ENCODE peak calls at places on chromosomes 7 and 10, in four cellular contexts. Y is spleen, P is K562, R is H54. A is an unnamed sample.

GRCh38 chr10:72257051-72257892 is 16.5 kb upstream of the DDIT4 start:
- DNase-seq in R (no peak), P (peak; percentile 72), Y (no peak), A (peak; percentile 42)

GRCh38 chr7:80722596-80723141 is 84.2 kb downstream of the CD36 start:
- DNase-seq in P (no peak), R (peak; percentile 38), Y (no peak), A (peak; percentile 37)

GRCh38 chr7:11163220-11163619 is 189.5 kb downstream of the PHF14 start:
- DNase-seq in Y (no peak), R (no peak), P (no peak), A (no peak)

GRCh38 chr10:25083546-25084111 is 67.2 kb downstream of the THNSL1 start:
- DNase-seq in R (no peak), Y (no peak), P (no peak), A (no peak)

GRCh38 chr7:167087-167855 is 25.1 kb upstream of the FAM20C start:
- DNase-seq in R (no peak), P (no peak), Y (peak; percentile 79), A (no peak)

GRCh38 chr10:28343252-28343651 is 40.4 kb upstream of the MPP7 start:
- DNase-seq in R (no peak), P (no peak), Y (no peak), A (no peak)

GRCh38 chr7:141700848-141701371 is 1.1 kb downstream of the DENND11 start:
- DNase-seq in R (no peak), Y (peak; percentile 81), P (no peak), A (no peak)

GRCh38 chr10:129021597-129022304 is 445.3 kb upstream of the MGMT start:
- DNase-seq in Y (peak; percentile 63), R (no peak), P (no peak), A (no peak)

GRCh38 chr10:93478873-93479272 is 3.3 kb downstream of the MYOF start:
- DNase-seq in R (no peak), P (no peak), Y (no peak), A (no peak)

GRCh38 chr10:50469288-50469687 is 154.5 kb downstream of the SGMS1 start:
- DNase-seq in P (no peak), R (no peak), Y (no peak), A (no peak)

GRCh38 chr7:116465125-116465524 is 34.4 kb upstream of the CAV2 start:
- DNase-seq in R (no peak), P (peak; percentile 65), Y (no peak), A (no peak)

GRCh38 chr10:133264455-133264854 is 12.2 kb downstream of the ADAM8 start:
- DNase-seq in Y (no peak), P (no peak), R (no peak), A (peak; percentile 70)

GRCh38 chr10:80474920-80475319 is 20.8 kb downstream of the TSPAN14 start:
- DNase-seq in Y (no peak), R (no peak), P (no peak), A (no peak)

GRCh38 chr10:122515022-122515424 is 45.5 kb upstream of the DMBT1 start:
- DNase-seq in R (no peak), Y (no peak), P (no peak), A (no peak)

DNA sequence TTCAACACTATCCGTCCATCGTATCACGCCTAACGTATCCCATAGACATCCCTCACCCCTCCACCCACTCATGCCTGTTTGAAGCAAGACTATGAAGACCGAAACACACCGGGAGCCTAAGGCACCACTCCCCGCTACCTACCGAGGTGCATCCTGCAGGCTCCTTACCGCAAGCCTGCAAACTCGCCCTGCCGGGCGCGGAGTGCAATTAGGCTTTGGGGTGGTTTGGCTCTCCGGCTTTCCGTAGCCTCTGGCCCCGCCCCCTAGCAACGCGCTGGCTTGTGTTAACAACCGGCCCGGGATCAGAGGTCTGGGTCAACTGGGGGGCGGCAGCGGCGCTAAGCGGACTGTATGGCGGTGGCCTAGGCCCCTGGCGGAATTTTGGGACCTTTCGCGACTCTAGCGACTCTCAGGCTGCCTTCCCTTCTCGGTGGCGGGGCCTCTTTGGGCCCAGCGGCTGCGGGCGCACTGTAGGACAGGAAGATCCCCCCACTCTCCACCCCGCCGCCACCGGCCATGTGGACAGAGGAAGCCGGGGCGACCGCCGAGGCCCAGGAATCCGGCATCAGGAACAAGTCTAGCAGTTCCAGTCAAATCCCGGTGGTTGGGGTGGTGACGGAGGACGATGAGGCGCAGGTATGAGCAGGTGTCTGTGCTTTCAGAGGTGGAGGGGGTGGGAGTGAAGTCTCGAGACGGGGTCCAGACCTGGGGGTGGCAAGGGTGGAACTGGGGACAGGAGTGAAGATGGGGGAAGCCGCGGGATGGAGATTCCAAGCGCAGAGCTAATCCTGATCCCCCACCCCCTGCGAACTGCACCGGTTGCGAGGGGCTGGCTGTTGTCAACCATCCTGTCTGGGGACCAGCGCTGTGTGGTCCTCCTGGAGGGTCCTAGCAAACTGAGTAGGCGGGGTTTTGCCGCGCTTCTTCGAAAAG is at the start of gene CFAP69:
- DNase-seq in R (peak; percentile 70), Y (peak; percentile 95), P (peak; percentile 95), A (peak; percentile 94)
- TF ChIP-seq POLR2A in R (peak; percentile 43), Y (no peak), P (peak; percentile 68), A (peak; percentile 45)

GRCh38 chr7:107168233-107169119 is at the start of gene HBP1:
- DNase-seq in Y (peak; percentile 97), R (peak; percentile 78), P (peak; percentile 100), A (peak; percentile 99)

GRCh38 chr7:107171496-107171895 is 2.7 kb downstream of the HBP1 start:
- DNase-seq in Y (no peak), P (no peak), R (no peak), A (no peak)

GRCh38 chr7:107170051-107170661 is 1.4 kb downstream of the HBP1 start:
- DNase-seq in R (no peak), Y (no peak), P (no peak), A (no peak)

GRCh38 chr7:107167483-107168232 is 1.1 kb upstream of the HBP1 start:
- DNase-seq in R (peak; percentile 43), Y (no peak), P (peak; percentile 89), A (no peak)

DNA sequence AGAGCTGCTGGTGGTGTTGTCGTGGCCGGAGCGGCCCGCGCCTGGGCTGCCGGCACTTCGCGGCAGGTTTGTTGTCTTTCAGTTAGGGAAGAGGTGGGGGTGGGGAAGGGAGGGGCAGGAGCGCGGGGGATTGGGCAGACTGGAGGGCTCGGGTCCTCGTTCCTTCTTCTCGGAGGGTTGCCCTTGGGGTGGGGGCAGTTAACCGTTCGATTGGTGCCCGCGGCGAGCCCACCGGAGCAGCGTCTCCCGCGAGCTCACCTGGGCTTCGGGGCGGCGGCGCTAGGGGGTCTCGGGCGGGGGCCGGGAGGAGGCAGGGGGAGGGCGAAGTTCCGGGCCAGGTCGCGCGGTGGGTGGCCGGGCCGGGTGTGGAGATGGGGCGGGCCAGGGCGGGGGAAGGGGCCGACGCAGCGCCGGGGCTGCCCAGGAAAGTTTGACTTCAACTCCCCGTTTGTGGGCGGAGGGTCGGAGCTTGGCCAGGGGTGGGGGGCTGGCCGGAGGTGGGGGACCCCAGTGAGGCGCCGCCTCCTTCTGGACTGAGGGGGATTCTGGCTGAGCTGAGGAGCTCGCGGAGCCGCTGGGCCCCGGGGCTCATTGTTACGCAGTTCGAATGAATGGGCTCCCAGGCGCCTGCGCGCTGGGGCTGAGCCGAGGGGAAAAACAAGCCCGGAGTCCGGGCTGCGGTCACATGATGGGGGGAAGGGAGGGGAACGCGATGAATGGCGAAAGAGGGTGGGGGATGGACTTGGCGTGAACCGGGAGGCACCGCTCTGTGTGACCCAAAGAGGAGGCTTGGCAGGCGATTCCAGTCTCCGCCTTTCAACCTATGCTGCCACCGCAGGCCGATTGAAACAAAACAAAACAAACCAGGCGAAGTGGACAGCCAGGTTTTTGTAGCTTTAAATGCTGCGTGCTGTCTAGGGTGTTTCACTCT is 582 bp downstream of the HBP1 start:
- DNase-seq in Y (peak; percentile 97), R (peak; percentile 84), P (peak; percentile 100), A (peak; percentile 96)
- TF ChIP-seq POLR2A in Y (peak; percentile 45), R (no peak), P (peak; percentile 84), A (peak; percentile 46)

DNA sequence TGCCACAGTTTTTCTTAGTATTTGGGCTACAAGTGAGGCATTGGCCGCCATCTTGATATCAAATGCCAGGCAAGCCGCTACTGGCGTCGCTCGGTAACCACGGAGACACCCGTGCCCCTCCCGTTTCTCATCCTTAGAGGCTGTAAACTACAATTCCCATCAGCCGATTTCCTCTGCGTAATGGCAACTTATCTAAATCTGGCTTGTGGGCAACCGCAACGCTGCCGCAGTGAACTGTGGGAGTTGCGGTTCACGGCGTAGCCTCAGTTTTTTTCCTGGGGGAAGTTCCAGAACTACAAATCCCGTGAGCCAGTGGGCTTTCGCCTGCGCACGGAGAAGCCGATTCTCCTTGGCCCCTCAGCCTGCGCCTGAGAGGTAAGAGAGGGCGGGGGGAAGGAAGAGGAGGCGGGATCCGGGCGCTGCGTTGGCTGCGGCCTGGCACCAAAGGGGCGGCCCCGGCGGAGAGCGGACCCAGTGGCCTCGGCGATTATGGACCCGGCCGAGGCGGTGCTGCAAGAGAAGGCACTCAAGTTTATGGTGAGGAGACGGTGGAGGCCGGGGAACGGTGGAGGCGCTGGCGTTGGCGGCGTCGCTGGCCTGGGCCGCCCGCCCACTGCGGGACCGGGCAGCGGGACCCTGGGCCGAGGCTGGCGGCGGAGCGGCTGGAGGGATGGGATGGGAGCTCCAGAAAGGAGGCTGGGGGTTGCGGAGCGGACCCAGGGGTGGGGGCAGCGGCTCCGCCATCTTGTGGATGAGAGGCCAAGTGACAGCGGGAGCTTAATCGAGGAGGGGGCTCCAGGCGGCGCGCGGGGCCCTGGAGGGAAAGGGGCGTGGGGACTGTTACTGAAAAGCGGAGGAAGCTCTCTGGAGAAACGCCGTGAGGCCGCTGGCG is at the start of gene BTRC:
- DNase-seq in R (peak; percentile 81), P (peak; percentile 95), Y (peak; percentile 98), A (peak; percentile 97)
- TF ChIP-seq POLR2A in R (peak; percentile 88), P (peak; percentile 48), Y (peak; percentile 30), A (peak; percentile 62)

GRCh38 chr10:101032637-101033201 is 1.7 kb downstream of the SFXN3 start:
- DNase-seq in R (peak; percentile 80), P (peak; percentile 42), Y (no peak), A (no peak)
- TF ChIP-seq POLR2A in R (peak; percentile 31), P (no peak), Y (no peak), A (no peak)

GRCh38 chr7:27099224-27099838 is 3.2 kb downstream of the HOXA2 start:
- DNase-seq in P (no peak), Y (no peak), R (no peak), A (no peak)
- TF ChIP-seq POLR2A in P (no peak), Y (no peak), R (no peak), A (no peak)

GRCh38 chr10:102450374-102451104 is 804 bp downstream of the C10orf95 start:
- DNase-seq in Y (peak; percentile 99), P (peak; percentile 86), R (peak; percentile 79), A (peak; percentile 88)
- TF ChIP-seq POLR2A in Y (peak; percentile 3), P (no peak), R (peak; percentile 78), A (no peak)

GRCh38 chr10:70098271-70098670 is 34.4 kb downstream of the AIFM2 start:
- DNase-seq in P (no peak), R (no peak), Y (no peak), A (no peak)
- TF ChIP-seq POLR2A in P (no peak), R (no peak), Y (no peak), A (no peak)